ENCODE peak calls at places on chromosome 4, in ten cellular contexts. L is fibroblast of the conjunctiva, G is EH, X is astrocyte of the spinal cord, F is SW480, Y is colonic mucosa, O is right cardiac atrium, U is GM10248, H is fibroblast of lung, E is head of caudate nucleus. M is an unnamed sample.
A peak's percentile ranks its signal among the peaks of the same experiment; 100 is the strongest.

GRCh38 chr4:143489116-143489515 is 24.4 kb upstream of the SMARCA5 start:
- DNase-seq in E (no peak), L (no peak), O (no peak), F (no peak), G (peak; percentile 27), U (no peak), H (peak; percentile 10), Y (no peak), X (peak; percentile 15), M (no peak)

GRCh38 chr4:61212788-61213187 is 12.7 kb downstream of the ADGRL3 start:
- DNase-seq in E (no peak), G (no peak), L (no peak), U (no peak), H (no peak), F (no peak), Y (no peak), X (no peak), O (no peak), M (no peak)

GRCh38 chr4:26061248-26061986 is 147.4 kb downstream of the SMIM20 start:
- DNase-seq in U (peak; percentile 63), F (peak; percentile 33), G (peak; percentile 54), O (no peak), H (peak; percentile 40), X (peak; percentile 50), L (peak; percentile 37), Y (no peak), E (no peak), M (no peak)

GRCh38 chr4:125306112-125306511 is 8.6 kb upstream of the FAT4 start:
- DNase-seq in H (no peak), X (no peak), L (no peak), Y (no peak), O (no peak), F (no peak), E (no peak), G (no peak), U (no peak), M (no peak)

GRCh38 chr4:152663203-152664066 is 16.4 kb downstream of the TMEM154 start:
- DNase-seq in L (peak; percentile 26), O (no peak), E (no peak), F (no peak), H (no peak), U (peak; percentile 53), X (peak; percentile 5), Y (no peak), G (no peak), M (no peak)

GRCh38 chr4:53713296-53713695 is 122.0 kb upstream of the LNX1 start:
- DNase-seq in E (no peak), O (no peak), G (peak; percentile 42), X (no peak), Y (no peak), U (no peak), H (no peak), F (no peak), L (no peak), M (no peak)

GRCh38 chr4:122525865-122526264 is 69.3 kb upstream of the IL2 start:
- DNase-seq in G (no peak), F (no peak), Y (no peak), E (no peak), L (no peak), O (no peak), X (no peak), U (no peak), H (no peak), M (no peak)

GRCh38 chr4:164623099-164623498 is 130.8 kb upstream of the SMIM31 start:
- DNase-seq in F (no peak), E (no peak), G (no peak), U (no peak), Y (no peak), H (no peak), X (no peak), L (no peak), O (no peak), M (no peak)

GRCh38 chr4:10075158-10075863 is 41.3 kb downstream of the WDR1 start:
- DNase-seq in G (no peak), U (no peak), Y (peak; percentile 16), O (peak; percentile 44), E (no peak), H (no peak), X (no peak), F (no peak), L (no peak), M (no peak)

GRCh38 chr4:159003420-159004253 is 99.2 kb upstream of the RAPGEF2 start:
- DNase-seq in L (no peak), X (peak; percentile 49), Y (no peak), H (peak; percentile 64), U (no peak), G (peak; percentile 48), F (no peak), O (no peak), E (no peak), M (peak; percentile 80)

GRCh38 chr4:153465583-153465921 is 608 bp upstream of the TMEM131L start:
- DNase-seq in Y (peak; percentile 55), F (peak; percentile 59), X (peak; percentile 60), G (peak; percentile 69), U (peak; percentile 37), L (no peak), O (peak; percentile 81), E (peak; percentile 50), H (peak; percentile 59), M (peak; percentile 18)

GRCh38 chr4:184282895-184283654 is 65.4 kb upstream of the ENPP6 start:
- DNase-seq in E (no peak), U (peak; percentile 79), O (no peak), Y (peak; percentile 18), X (no peak), L (no peak), F (no peak), G (no peak), H (no peak), M (peak; percentile 57)

GRCh38 chr4:179415842-179416223 is 1973.6 kb upstream of the AGA start:
- DNase-seq in Y (no peak), O (no peak), H (peak; percentile 59), U (no peak), E (no peak), G (no peak), X (peak; percentile 39), L (no peak), F (no peak), M (peak; percentile 92)

M was measured in DMS153.